ENCODE peak calls at places on chromosomes 12 and 14, in five cellular contexts. One of them, this sample, is unnamed.

GRCh38 chr14:29913550-29913949 is 14.1 kb downstream of the PRKD1 start:
- DNase-seq in GM20000: no peak
- DNase-seq in suprapubic skin: no peak
- DNase-seq in gastrocnemius medialis: no peak
- DNase-seq in tibial artery: no peak
- DNase-seq in this sample: no peak

GRCh38 chr12:109115404-109115757 is 1.0 kb upstream of the ACACB start:
- DNase-seq in GM20000: no peak
- DNase-seq in suprapubic skin: no peak
- DNase-seq in tibial artery: no peak
- DNase-seq in gastrocnemius medialis: peak; percentile 82
- DNase-seq in this sample: no peak

GRCh38 chr12:131511391-131511802 is 199.5 kb upstream of the SFSWAP start:
- DNase-seq in suprapubic skin: no peak
- DNase-seq in gastrocnemius medialis: no peak
- DNase-seq in tibial artery: no peak
- DNase-seq in GM20000: peak; percentile 85
- DNase-seq in this sample: no peak

GRCh38 chr12:131167334-131167733 is 213.6 kb downstream of the ADGRD1 start:
- DNase-seq in gastrocnemius medialis: no peak
- DNase-seq in tibial artery: no peak
- DNase-seq in suprapubic skin: no peak
- DNase-seq in GM20000: no peak
- DNase-seq in this sample: no peak

GRCh38 chr14:33793711-33794110 is 157.2 kb downstream of the EGLN3 start:
- DNase-seq in tibial artery: no peak
- DNase-seq in suprapubic skin: no peak
- DNase-seq in gastrocnemius medialis: no peak
- DNase-seq in GM20000: no peak
- DNase-seq in this sample: peak; percentile 17

GRCh38 chr12:69024413-69024812 is 91.4 kb upstream of the CPM start:
- DNase-seq in tibial artery: no peak
- DNase-seq in GM20000: no peak
- DNase-seq in suprapubic skin: peak; percentile 81
- DNase-seq in gastrocnemius medialis: peak; percentile 17
- DNase-seq in this sample: no peak

GRCh38 chr12:132524405-132524804 is 34.5 kb downstream of the FBRSL1 start:
- DNase-seq in GM20000: no peak
- DNase-seq in gastrocnemius medialis: no peak
- DNase-seq in suprapubic skin: no peak
- DNase-seq in tibial artery: no peak
- DNase-seq in this sample: no peak

GRCh38 chr12:65122661-65123060 is 1.6 kb upstream of the WIF1 start:
- DNase-seq in suprapubic skin: no peak
- DNase-seq in tibial artery: no peak
- DNase-seq in gastrocnemius medialis: no peak
- DNase-seq in GM20000: no peak
- DNase-seq in this sample: peak; percentile 20

GRCh38 chr14:65336191-65336591 is 76.3 kb upstream of the FUT8 start:
- DNase-seq in tibial artery: no peak
- DNase-seq in GM20000: peak; percentile 45
- DNase-seq in gastrocnemius medialis: no peak
- DNase-seq in suprapubic skin: no peak
- DNase-seq in this sample: no peak

GRCh38 chr12:43580601-43581000 is 28.6 kb upstream of the ADAMTS20 start:
- DNase-seq in GM20000: no peak
- DNase-seq in suprapubic skin: no peak
- DNase-seq in tibial artery: no peak
- DNase-seq in gastrocnemius medialis: no peak
- DNase-seq in this sample: no peak

GRCh38 chr12:6182279-6182898 is 17.8 kb upstream of the CD9 start:
- DNase-seq in suprapubic skin: peak; percentile 83
- DNase-seq in GM20000: no peak
- DNase-seq in tibial artery: peak; percentile 69
- DNase-seq in gastrocnemius medialis: peak; percentile 32
- DNase-seq in this sample: no peak

GRCh38 chr14:65472189-65472588 is 59.7 kb downstream of the FUT8 start:
- DNase-seq in suprapubic skin: no peak
- DNase-seq in tibial artery: no peak
- DNase-seq in gastrocnemius medialis: no peak
- DNase-seq in GM20000: no peak
- DNase-seq in this sample: peak; percentile 58

GRCh38 chr12:113059071-113059595 is 2.6 kb downstream of the DTX1 start:
- DNase-seq in tibial artery: no peak
- DNase-seq in suprapubic skin: no peak
- DNase-seq in gastrocnemius medialis: no peak
- DNase-seq in GM20000: peak; percentile 6
- DNase-seq in this sample: no peak

GRCh38 chr12:128794661-128795529 is 28.9 kb downstream of the SLC15A4 start:
- DNase-seq in gastrocnemius medialis: peak; percentile 14
- DNase-seq in tibial artery: no peak
- DNase-seq in suprapubic skin: no peak
- DNase-seq in GM20000: no peak
- DNase-seq in this sample: no peak

GRCh38 chr14:103185051-103186027 is 62.1 kb downstream of the TNFAIP2 start:
- DNase-seq in GM20000: peak; percentile 66
- DNase-seq in suprapubic skin: no peak
- DNase-seq in gastrocnemius medialis: no peak
- DNase-seq in tibial artery: no peak
- DNase-seq in this sample: peak; percentile 53

GRCh38 chr14:81970307-81970706 is 436.7 kb upstream of the SEL1L start:
- DNase-seq in tibial artery: no peak
- DNase-seq in GM20000: no peak
- DNase-seq in gastrocnemius medialis: no peak
- DNase-seq in suprapubic skin: no peak
- DNase-seq in this sample: no peak

GRCh38 chr12:49088932-49089330 is 5.7 kb downstream of the DHH start:
- DNase-seq in GM20000: no peak
- DNase-seq in suprapubic skin: no peak
- DNase-seq in gastrocnemius medialis: no peak
- DNase-seq in tibial artery: no peak
- DNase-seq in this sample: no peak

GRCh38 chr12:49088190-49088931 is 6.2 kb downstream of the DHH start:
- DNase-seq in GM20000: peak; percentile 89
- DNase-seq in tibial artery: peak; percentile 51
- DNase-seq in suprapubic skin: peak; percentile 77
- DNase-seq in gastrocnemius medialis: peak; percentile 77
- DNase-seq in this sample: peak; percentile 85

GRCh38 chr12:49091056-49091835 is 3.4 kb downstream of the DHH start:
- DNase-seq in tibial artery: no peak
- DNase-seq in gastrocnemius medialis: no peak
- DNase-seq in GM20000: no peak
- DNase-seq in suprapubic skin: no peak
- DNase-seq in this sample: peak; percentile 38

GRCh38 chr12:49091836-49092085 is 2.8 kb downstream of the DHH start:
- DNase-seq in suprapubic skin: no peak
- DNase-seq in tibial artery: no peak
- DNase-seq in gastrocnemius medialis: no peak
- DNase-seq in GM20000: no peak
- DNase-seq in this sample: no peak

DNA sequence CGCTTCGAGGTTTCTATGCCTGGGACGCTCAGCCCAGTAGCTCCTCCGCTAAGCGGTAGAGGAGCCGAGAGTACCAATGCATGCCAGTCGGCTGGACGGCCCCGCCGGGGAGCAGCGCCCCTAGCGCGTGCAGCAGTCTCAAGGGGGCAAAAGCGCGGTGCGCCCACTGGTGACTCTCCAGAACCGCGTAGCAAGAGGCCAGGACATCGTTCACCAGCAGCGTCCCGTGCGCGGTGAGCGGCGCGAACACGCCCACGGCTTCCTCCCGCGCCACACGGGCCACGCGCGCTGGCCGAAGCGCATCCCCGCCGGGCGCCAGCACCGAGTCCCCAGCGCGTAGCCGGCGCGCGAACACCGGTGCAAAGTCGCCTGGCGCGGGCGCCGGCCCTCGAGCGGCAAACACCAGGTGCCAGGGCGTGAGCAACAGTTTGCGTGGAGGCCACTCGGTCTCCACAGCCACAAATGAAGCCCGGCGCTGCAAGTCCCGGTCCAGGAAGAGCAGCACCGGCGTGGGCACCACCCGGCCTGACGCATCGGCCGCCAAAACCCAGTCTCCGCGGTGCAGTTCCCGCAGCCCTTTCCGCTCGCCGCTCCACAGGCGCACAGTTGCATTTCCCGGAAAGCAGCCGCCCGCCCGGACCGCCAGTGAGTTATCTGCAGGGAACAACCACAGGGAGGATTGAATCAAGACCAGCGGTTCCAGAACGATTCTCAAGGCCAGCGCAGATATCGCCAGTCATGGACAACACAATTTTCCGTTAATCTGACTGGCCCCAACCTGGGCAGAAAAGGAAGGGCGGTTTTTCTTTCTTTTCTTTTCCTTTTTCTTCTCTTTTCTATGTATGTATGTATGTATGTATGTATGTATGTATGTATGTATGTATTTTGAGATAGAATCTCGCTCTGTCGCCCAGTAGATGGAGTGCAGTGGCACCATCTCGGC is 4.5 kb downstream of the DHH start:
- DNase-seq in suprapubic skin: no peak
- DNase-seq in GM20000: no peak
- DNase-seq in tibial artery: peak; percentile 37
- DNase-seq in gastrocnemius medialis: no peak
- DNase-seq in this sample: peak; percentile 74
- TF ChIP-seq CTCF in suprapubic skin: peak; percentile 20
- TF ChIP-seq CTCF in GM20000: no peak
- TF ChIP-seq CTCF in tibial artery: peak; percentile 5
- TF ChIP-seq CTCF in gastrocnemius medialis: no peak
- TF ChIP-seq CTCF in this sample: peak; percentile 58

DNA sequence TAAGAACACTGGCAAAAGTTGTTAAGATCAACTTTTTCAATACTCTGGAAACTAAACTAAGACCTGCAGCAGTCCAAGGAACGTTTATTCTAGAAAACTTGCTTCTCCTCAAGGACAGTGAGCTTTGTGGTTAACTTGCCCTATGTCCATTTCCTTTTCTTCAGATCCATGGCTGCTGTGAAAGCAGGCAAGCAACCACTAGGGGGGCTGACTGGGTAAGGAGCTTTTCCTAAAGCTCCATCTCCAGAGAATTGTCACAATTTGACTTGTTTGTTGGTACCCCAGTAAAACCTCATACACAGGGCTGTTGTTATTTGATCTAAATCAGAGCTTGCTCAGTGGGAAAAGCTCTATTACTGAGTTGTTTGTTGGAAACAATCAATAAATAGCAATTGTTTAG is 10.1 kb upstream of the RPL10L start:
- DNase-seq in suprapubic skin: no peak
- DNase-seq in gastrocnemius medialis: no peak
- DNase-seq in tibial artery: no peak
- DNase-seq in GM20000: no peak
- DNase-seq in this sample: peak; percentile 55
- TF ChIP-seq CTCF in suprapubic skin: no peak
- TF ChIP-seq CTCF in gastrocnemius medialis: no peak
- TF ChIP-seq CTCF in tibial artery: no peak
- TF ChIP-seq CTCF in GM20000: no peak
- TF ChIP-seq CTCF in this sample: peak; percentile 58

GRCh38 chr14:104187931-104188726 is 49.7 kb downstream of the KIF26A start:
- DNase-seq in GM20000: peak; percentile 34
- DNase-seq in tibial artery: no peak
- DNase-seq in suprapubic skin: no peak
- DNase-seq in gastrocnemius medialis: no peak
- DNase-seq in this sample: no peak
- TF ChIP-seq CTCF in GM20000: no peak
- TF ChIP-seq CTCF in tibial artery: no peak
- TF ChIP-seq CTCF in suprapubic skin: no peak
- TF ChIP-seq CTCF in gastrocnemius medialis: no peak
- TF ChIP-seq CTCF in this sample: no peak

GRCh38 chr12:73935817-73936216 is 601.8 kb upstream of the ATXN7L3B start:
- DNase-seq in suprapubic skin: no peak
- DNase-seq in gastrocnemius medialis: no peak
- DNase-seq in GM20000: no peak
- DNase-seq in tibial artery: no peak
- DNase-seq in this sample: peak; percentile 25
- TF ChIP-seq CTCF in suprapubic skin: no peak
- TF ChIP-seq CTCF in gastrocnemius medialis: no peak
- TF ChIP-seq CTCF in GM20000: no peak
- TF ChIP-seq CTCF in tibial artery: no peak
- TF ChIP-seq CTCF in this sample: peak; percentile 51

DNA sequence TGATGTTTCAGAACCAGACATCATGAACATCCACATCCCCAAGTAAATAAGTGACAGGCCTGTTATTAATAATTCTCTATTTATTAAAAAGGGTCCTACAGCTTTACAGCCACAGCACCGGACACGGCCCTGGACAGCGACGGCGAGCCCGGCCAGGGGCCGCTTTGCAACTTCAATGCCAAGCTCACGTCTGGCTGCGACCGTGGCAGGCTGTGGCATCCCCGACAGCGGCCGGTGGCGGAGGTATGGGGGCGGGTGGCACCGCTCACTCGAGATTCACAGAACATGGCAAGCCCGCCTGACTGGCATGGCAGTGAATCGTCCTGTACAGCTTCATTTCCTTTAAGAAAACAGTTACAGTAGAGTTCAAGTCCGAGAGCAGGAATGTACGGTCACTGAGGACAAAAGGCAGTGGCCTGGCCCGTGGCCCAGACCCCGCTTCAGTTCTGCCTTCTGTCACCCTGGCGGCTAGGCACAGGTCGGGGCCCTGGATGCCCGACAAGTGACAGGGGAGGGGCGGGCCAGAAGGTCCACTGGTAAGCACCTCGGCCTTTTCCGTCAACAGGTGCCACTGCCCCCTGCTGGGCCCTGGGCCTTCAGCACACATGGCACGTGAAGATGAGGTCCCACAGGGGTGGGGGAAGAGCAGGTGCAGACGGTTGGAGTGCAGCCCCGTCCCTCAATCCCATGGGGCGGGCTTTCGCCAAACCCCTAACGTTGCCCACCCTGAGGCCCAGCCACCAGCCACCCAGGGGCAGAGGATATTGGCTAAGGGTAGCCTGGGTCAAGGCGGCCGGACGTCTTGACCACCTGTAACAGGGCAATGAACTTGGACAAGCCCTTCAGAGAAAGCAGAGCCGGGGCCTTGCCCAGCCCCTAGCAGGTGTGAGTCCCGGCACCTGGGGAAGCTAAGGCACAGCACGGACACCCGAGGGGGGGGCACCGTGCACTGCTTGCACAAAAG is 30.3 kb downstream of the HIP1R start:
- DNase-seq in tibial artery: no peak
- DNase-seq in GM20000: peak; percentile 31
- DNase-seq in suprapubic skin: peak; percentile 75
- DNase-seq in gastrocnemius medialis: no peak
- DNase-seq in this sample: no peak
- TF ChIP-seq CTCF in tibial artery: peak; percentile 15
- TF ChIP-seq CTCF in GM20000: peak; percentile 39
- TF ChIP-seq CTCF in suprapubic skin: peak; percentile 28
- TF ChIP-seq CTCF in gastrocnemius medialis: no peak
- TF ChIP-seq CTCF in this sample: peak; percentile 15

GRCh38 chr14:86221000-86221399 is 691.1 kb downstream of the FLRT2 start:
- DNase-seq in suprapubic skin: no peak
- DNase-seq in gastrocnemius medialis: no peak
- DNase-seq in GM20000: no peak
- DNase-seq in tibial artery: no peak
- DNase-seq in this sample: peak; percentile 45
- TF ChIP-seq CTCF in suprapubic skin: no peak
- TF ChIP-seq CTCF in gastrocnemius medialis: no peak
- TF ChIP-seq CTCF in GM20000: no peak
- TF ChIP-seq CTCF in tibial artery: no peak
- TF ChIP-seq CTCF in this sample: no peak

GRCh38 chr12:124510301-124510970 is 57.0 kb downstream of the NCOR2 start:
- DNase-seq in gastrocnemius medialis: peak; percentile 79
- DNase-seq in suprapubic skin: no peak
- DNase-seq in tibial artery: no peak
- DNase-seq in GM20000: no peak
- DNase-seq in this sample: no peak
- TF ChIP-seq CTCF in gastrocnemius medialis: peak; percentile 41
- TF ChIP-seq CTCF in suprapubic skin: no peak
- TF ChIP-seq CTCF in tibial artery: no peak
- TF ChIP-seq CTCF in GM20000: no peak
- TF ChIP-seq CTCF in this sample: peak; percentile 9

This sample was measured in neural progenitor cell.